ENCODE peak calls at places on chromosomes 4 and X, in eight cellular contexts. G is neural crest cell; X is keratinocyte; P is choroid plexus epithelial cell; U is CD8-positive, alpha-beta T cell; C is GM23338; R is LNCaP clone FGC; H is fibroblast of pulmonary artery. V is an unnamed sample.

GRCh38 chr4:74503580-74503979 is 58.6 kb downstream of the AREG start:
- DNase-seq in P (peak), U (no peak), G (no peak), H (peak), R (no peak), C (no peak), X (no peak), V (peak)

GRCh38 chr4:25725870-25726269 is 70.2 kb downstream of the SLC34A2 start:
- DNase-seq in U (no peak), R (no peak), H (no peak), C (no peak), X (no peak), P (no peak), G (no peak), V (no peak)

GRCh38 chr4:157977086-157977485 is 195.7 kb downstream of the GASK1B start:
- DNase-seq in P (peak), H (no peak), G (no peak), X (no peak), R (no peak), C (no peak), U (no peak), V (no peak)

GRCh38 chr4:185956546-185956945 is 112.4 kb upstream of the TLR3 start:
- DNase-seq in R (no peak), C (no peak), U (no peak), P (no peak), H (no peak), G (no peak), X (no peak), V (no peak)

GRCh38 chrX:78075787-78076389 is 28.2 kb upstream of the PGK1 start:
- DNase-seq in P (no peak), H (no peak), R (no peak), G (no peak), X (no peak), U (no peak), C (no peak), V (peak)

GRCh38 chrX:133986008-133986683 is 752 bp upstream of the GPC3 start:
- DNase-seq in R (no peak), P (no peak), H (no peak), U (no peak), G (no peak), C (no peak), X (no peak), V (no peak)

GRCh38 chr4:6308890-6309643 is 39.4 kb downstream of the WFS1 start:
- DNase-seq in G (peak), P (no peak), X (no peak), R (no peak), C (peak), U (peak), H (no peak), V (no peak)

GRCh38 chrX:46444011-46444410 is 101.2 kb downstream of the ZNF674 start:
- DNase-seq in P (peak), R (no peak), U (no peak), H (peak), G (no peak), X (peak), C (no peak), V (peak)

GRCh38 chr4:74473155-74473811 is 28.3 kb downstream of the AREG start:
- DNase-seq in R (no peak), U (no peak), P (peak), X (peak), C (peak), G (no peak), H (peak), V (peak)

GRCh38 chr4:57162499-57163019 is 52.4 kb upstream of the IGFBP7 start:
- DNase-seq in G (no peak), C (no peak), U (no peak), P (peak), X (no peak), R (no peak), H (no peak), V (no peak)

DNA sequence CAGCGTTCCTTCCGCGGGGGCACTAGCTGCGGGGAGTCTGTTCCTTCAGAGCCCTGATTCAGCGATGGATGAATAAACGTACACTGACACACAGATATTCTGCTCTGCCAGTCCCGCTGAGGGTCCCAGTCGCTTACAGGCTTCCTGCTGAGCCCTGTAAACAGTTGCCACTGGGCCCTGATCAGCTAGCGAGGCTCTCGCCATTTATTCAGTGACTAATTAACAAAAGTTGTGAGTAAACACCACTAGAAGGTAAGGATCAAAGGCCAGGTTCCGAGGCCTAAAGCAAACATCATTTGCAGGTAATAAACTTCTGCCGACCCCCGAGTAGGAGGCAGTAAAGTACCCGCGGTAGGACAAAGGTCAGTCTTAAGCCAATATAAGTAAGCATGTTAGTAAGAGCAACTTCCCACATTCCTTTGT is 442.6 kb upstream of the GALNT7 start:
- DNase-seq in R (no peak), U (no peak), P (peak), C (no peak), X (no peak), G (no peak), H (no peak), V (no peak)
- TF ChIP-seq CTCF in R (no peak), U (no peak), P (no peak), C (no peak), X (no peak), G (no peak), H (no peak), V (no peak)

GRCh38 chr4:182741054-182741453 is 176.1 kb downstream of the DCTD start:
- DNase-seq in U (no peak), G (no peak), C (no peak), P (no peak), H (no peak), X (no peak), R (no peak), V (no peak)
- TF ChIP-seq CTCF in U (no peak), G (no peak), C (no peak), P (no peak), H (no peak), X (no peak), R (no peak), V (no peak)

GRCh38 chrX:65195621-65196020 is 219.4 kb upstream of the ZC4H2 start:
- DNase-seq in P (no peak), U (no peak), R (no peak), G (no peak), H (no peak), C (no peak), X (no peak), V (no peak)

GRCh38 chrX:65194547-65194946 is 218.3 kb upstream of the ZC4H2 start:
- DNase-seq in U (no peak), P (no peak), G (no peak), R (no peak), X (no peak), H (no peak), C (no peak), V (no peak)

DNA sequence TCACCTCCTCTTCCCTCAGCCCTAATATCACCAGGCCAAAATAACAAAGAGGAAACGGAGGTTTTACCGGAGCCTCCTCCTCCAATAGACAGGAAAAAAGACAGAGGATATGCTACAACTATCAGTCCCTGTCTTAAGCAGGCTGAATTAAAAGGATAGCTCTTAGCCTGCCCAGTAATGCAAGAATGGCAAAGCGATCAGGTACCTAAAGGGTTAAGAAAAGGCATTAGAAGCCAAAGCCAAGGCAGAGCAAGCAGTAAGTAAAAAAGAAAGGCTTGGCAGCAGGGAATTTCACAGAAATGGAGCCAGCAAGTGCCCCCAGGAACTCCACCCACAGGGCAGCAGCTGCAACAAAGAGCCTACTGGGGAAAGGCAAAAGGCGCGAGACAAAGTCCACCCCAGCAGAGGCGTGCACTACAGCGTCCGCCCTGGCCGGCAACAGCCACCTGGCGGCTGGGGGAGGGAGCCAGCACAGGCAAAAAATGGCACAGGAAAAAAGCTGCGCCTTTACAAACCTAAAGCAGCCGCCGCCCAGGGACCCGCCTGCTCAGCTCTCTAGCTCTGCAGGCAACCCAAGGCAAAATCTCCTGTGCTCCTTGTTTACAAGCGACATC is 220.6 kb upstream of the ZC4H2 start:
- DNase-seq in C (peak), X (no peak), P (no peak), H (no peak), R (no peak), U (no peak), G (peak), V (no peak)
- TF ChIP-seq CTCF in C (peak), X (no peak), P (no peak), H (no peak), R (peak), U (no peak), G (peak), V (no peak)

GRCh38 chr4:151641167-151641566 is 119.6 kb downstream of the GATB start:
- DNase-seq in C (no peak), G (no peak), H (peak), P (peak), X (no peak), U (no peak), R (no peak), V (peak)

GRCh38 chr4:151646322-151646721 is 114.5 kb downstream of the GATB start:
- DNase-seq in G (no peak), R (no peak), X (no peak), C (peak), H (no peak), P (no peak), U (no peak), V (no peak)

GRCh38 chr4:151643564-151643963 is 117.2 kb downstream of the GATB start:
- DNase-seq in X (no peak), P (no peak), C (no peak), H (no peak), R (no peak), U (no peak), G (no peak), V (no peak)

GRCh38 chr4:151641983-151642382 is 118.8 kb downstream of the GATB start:
- DNase-seq in C (no peak), G (no peak), U (no peak), X (no peak), H (no peak), R (no peak), P (no peak), V (no peak)

DNA sequence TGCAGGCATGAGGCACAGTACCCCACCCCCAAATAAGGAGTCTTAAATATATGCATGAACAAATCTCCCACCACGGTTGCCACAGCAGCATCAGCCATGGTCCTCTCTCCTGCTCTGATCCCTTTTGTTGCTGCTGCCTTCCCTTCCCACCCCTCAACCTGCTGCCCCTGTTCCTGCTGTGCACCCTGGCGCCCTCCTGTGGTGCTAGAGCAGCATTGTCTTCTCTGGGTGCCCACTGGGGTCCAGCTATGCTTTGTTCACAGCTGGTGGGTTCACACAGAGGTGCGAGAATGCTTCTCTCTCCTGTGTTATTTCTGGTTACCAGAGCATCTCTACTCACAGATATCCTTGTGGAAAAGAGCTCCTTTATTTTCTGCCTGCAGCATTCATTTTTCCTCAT is 116.2 kb downstream of the GATB start:
- DNase-seq in P (no peak), G (peak), C (peak), X (no peak), H (no peak), R (no peak), U (no peak), V (peak)
- TF ChIP-seq CTCF in P (peak), G (peak), C (peak), X (peak), H (peak), R (peak), U (no peak), V (peak)

DNA sequence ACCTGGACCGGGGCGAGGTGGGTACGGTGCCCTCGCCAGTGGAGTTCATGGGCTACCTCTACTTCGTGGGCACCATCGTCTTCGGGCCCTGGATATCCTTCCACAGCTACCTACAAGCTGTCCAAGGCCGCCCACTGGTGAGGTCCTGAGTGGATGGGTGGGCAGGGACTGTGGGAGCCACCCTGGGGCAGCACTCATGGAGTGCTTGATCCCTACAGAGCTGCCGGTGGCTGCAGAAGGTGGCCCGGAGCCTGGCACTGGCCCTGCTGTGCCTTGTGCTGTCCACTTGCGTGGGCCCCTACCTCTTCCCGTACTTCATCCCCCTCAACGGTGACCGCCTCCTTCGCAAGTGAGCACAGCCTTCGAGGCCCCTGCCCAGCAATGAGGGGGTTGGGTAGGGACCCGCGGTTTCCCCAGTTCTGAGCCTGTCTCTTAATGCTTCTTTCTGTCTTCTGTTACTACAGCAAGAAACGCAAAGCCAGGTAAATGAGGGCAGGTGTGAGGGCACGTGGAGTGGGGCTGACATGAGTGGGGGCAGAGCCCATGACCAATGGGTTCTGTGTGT is 3.7 kb downstream of the PORCN start:
- DNase-seq in C (no peak), R (no peak), H (no peak), U (no peak), P (no peak), G (no peak), X (no peak), V (no peak)
- TF ChIP-seq CTCF in C (no peak), R (no peak), H (no peak), U (no peak), P (no peak), G (no peak), X (no peak), V (no peak)

V was measured in MCF 10A.